ENCODE peak calls at places on chromosomes 4 and X, in eight cellular contexts. One of them, this sample, is unnamed.

GRCh38 chr4:78772526-78773084 is 3.5 kb upstream of the BMP2K start:
- DNase-seq in Calu3: no peak
- DNase-seq in WERI-Rb-1: no peak
- DNase-seq in activated B cell treated with CpG ODN at 0.5 μM for 24 hours: no peak
- DNase-seq in RWPE1: no peak
- DNase-seq in fibroblast of the aortic adventitia: no peak
- DNase-seq in NCI-H345: no peak
- DNase-seq in neural progenitor cell: no peak
- DNase-seq in this sample: no peak

GRCh38 chr4:177740563-177740962 is 298.3 kb upstream of the AGA start:
- DNase-seq in fibroblast of the aortic adventitia: peak; percentile 4
- DNase-seq in Calu3: no peak
- DNase-seq in activated B cell treated with CpG ODN at 0.5 μM for 24 hours: no peak
- DNase-seq in RWPE1: peak; percentile 42
- DNase-seq in NCI-H345: no peak
- DNase-seq in WERI-Rb-1: no peak
- DNase-seq in neural progenitor cell: no peak
- DNase-seq in this sample: no peak

GRCh38 chrX:149521438-149521837 is 16.3 kb upstream of the IDS start:
- DNase-seq in activated B cell treated with CpG ODN at 0.5 μM for 24 hours: no peak
- DNase-seq in fibroblast of the aortic adventitia: no peak
- DNase-seq in RWPE1: no peak
- DNase-seq in neural progenitor cell: no peak
- DNase-seq in WERI-Rb-1: no peak
- DNase-seq in Calu3: no peak
- DNase-seq in NCI-H345: no peak
- DNase-seq in this sample: no peak

GRCh38 chr4:146638801-146639351 is at the start of gene POU4F2:
- DNase-seq in neural progenitor cell: peak; percentile 76
- DNase-seq in NCI-H345: peak; percentile 19
- DNase-seq in fibroblast of the aortic adventitia: no peak
- DNase-seq in WERI-Rb-1: peak; percentile 70
- DNase-seq in activated B cell treated with CpG ODN at 0.5 μM for 24 hours: no peak
- DNase-seq in RWPE1: peak; percentile 13
- DNase-seq in Calu3: no peak
- DNase-seq in this sample: no peak

GRCh38 chr4:4384837-4385236 is 2.1 kb upstream of the NSG1 start:
- DNase-seq in Calu3: no peak
- DNase-seq in fibroblast of the aortic adventitia: no peak
- DNase-seq in WERI-Rb-1: peak; percentile 78
- DNase-seq in NCI-H345: peak; percentile 1
- DNase-seq in activated B cell treated with CpG ODN at 0.5 μM for 24 hours: no peak
- DNase-seq in neural progenitor cell: peak; percentile 83
- DNase-seq in RWPE1: no peak
- DNase-seq in this sample: no peak

GRCh38 chr4:22514001-22514400 is 1.9 kb downstream of the ADGRA3 start:
- DNase-seq in NCI-H345: no peak
- DNase-seq in RWPE1: no peak
- DNase-seq in neural progenitor cell: no peak
- DNase-seq in activated B cell treated with CpG ODN at 0.5 μM for 24 hours: no peak
- DNase-seq in Calu3: no peak
- DNase-seq in WERI-Rb-1: no peak
- DNase-seq in fibroblast of the aortic adventitia: peak; percentile 52
- DNase-seq in this sample: no peak

GRCh38 chr4:3440979-3441500 is 728 bp upstream of the HGFAC start:
- DNase-seq in activated B cell treated with CpG ODN at 0.5 μM for 24 hours: no peak
- DNase-seq in Calu3: no peak
- DNase-seq in fibroblast of the aortic adventitia: peak; percentile 4
- DNase-seq in NCI-H345: no peak
- DNase-seq in WERI-Rb-1: no peak
- DNase-seq in RWPE1: peak; percentile 42
- DNase-seq in neural progenitor cell: no peak
- DNase-seq in this sample: no peak

GRCh38 chrX:140589657-140590056 is 84.8 kb upstream of the SOX3 start:
- DNase-seq in neural progenitor cell: no peak
- DNase-seq in RWPE1: no peak
- DNase-seq in fibroblast of the aortic adventitia: no peak
- DNase-seq in activated B cell treated with CpG ODN at 0.5 μM for 24 hours: no peak
- DNase-seq in WERI-Rb-1: no peak
- DNase-seq in NCI-H345: no peak
- DNase-seq in Calu3: no peak
- DNase-seq in this sample: no peak

GRCh38 chr4:152598454-152598853 is 62.6 kb upstream of the FBXW7 start:
- DNase-seq in activated B cell treated with CpG ODN at 0.5 μM for 24 hours: no peak
- DNase-seq in neural progenitor cell: no peak
- DNase-seq in WERI-Rb-1: no peak
- DNase-seq in RWPE1: no peak
- DNase-seq in Calu3: no peak
- DNase-seq in NCI-H345: no peak
- DNase-seq in fibroblast of the aortic adventitia: no peak
- DNase-seq in this sample: no peak

GRCh38 chr4:54099287-54099958 is 540 bp upstream of the GSX2 start:
- DNase-seq in RWPE1: no peak
- DNase-seq in neural progenitor cell: peak; percentile 47
- DNase-seq in Calu3: peak; percentile 4
- DNase-seq in activated B cell treated with CpG ODN at 0.5 μM for 24 hours: no peak
- DNase-seq in NCI-H345: no peak
- DNase-seq in WERI-Rb-1: no peak
- DNase-seq in fibroblast of the aortic adventitia: no peak
- DNase-seq in this sample: no peak

GRCh38 chr4:25467843-25468242 is 90.8 kb downstream of the ANAPC4 start:
- DNase-seq in activated B cell treated with CpG ODN at 0.5 μM for 24 hours: no peak
- DNase-seq in fibroblast of the aortic adventitia: peak; percentile 68
- DNase-seq in RWPE1: no peak
- DNase-seq in Calu3: no peak
- DNase-seq in neural progenitor cell: no peak
- DNase-seq in WERI-Rb-1: no peak
- DNase-seq in NCI-H345: no peak
- DNase-seq in this sample: no peak